ENCODE peak calls at places on chromosomes 2 and 18, in nine cellular contexts. One of them, this sample, is unnamed.
A peak's percentile ranks its signal among the peaks of the same experiment; 100 is the strongest.

GRCh38 chr18:43931439-43931838 is 654.1 kb upstream of the SYT4 start:
- DNase-seq in thoracic aorta: no peak
- DNase-seq in cardiac muscle cell: no peak
- DNase-seq in SJSA1: no peak
- DNase-seq in trophoblast cell: no peak
- DNase-seq in GM12865: no peak
- DNase-seq in psoas muscle: no peak
- DNase-seq in iPS DF 6.9: no peak
- DNase-seq in stomach: no peak
- DNase-seq in this sample: no peak

GRCh38 chr2:215870986-215871385 is 142.4 kb downstream of the MREG start:
- DNase-seq in thoracic aorta: no peak
- DNase-seq in cardiac muscle cell: no peak
- DNase-seq in SJSA1: no peak
- DNase-seq in trophoblast cell: peak; percentile 19
- DNase-seq in GM12865: peak; percentile 16
- DNase-seq in psoas muscle: no peak
- DNase-seq in iPS DF 6.9: peak; percentile 20
- DNase-seq in stomach: no peak
- DNase-seq in this sample: no peak

GRCh38 chr2:74945783-74946165 is 12.7 kb upstream of the POLE4 start:
- DNase-seq in thoracic aorta: no peak
- DNase-seq in cardiac muscle cell: no peak
- DNase-seq in SJSA1: no peak
- DNase-seq in trophoblast cell: no peak
- DNase-seq in GM12865: no peak
- DNase-seq in psoas muscle: no peak
- DNase-seq in iPS DF 6.9: no peak
- DNase-seq in stomach: no peak
- DNase-seq in this sample: no peak

GRCh38 chr2:101223814-101224231 is 28.9 kb upstream of the CNOT11 start:
- DNase-seq in thoracic aorta: no peak
- DNase-seq in cardiac muscle cell: no peak
- DNase-seq in SJSA1: no peak
- DNase-seq in trophoblast cell: no peak
- DNase-seq in GM12865: peak; percentile 94
- DNase-seq in psoas muscle: no peak
- DNase-seq in iPS DF 6.9: no peak
- DNase-seq in stomach: no peak
- DNase-seq in this sample: no peak

GRCh38 chr2:6224267-6224666 is 532.1 kb downstream of the SOX11 start:
- DNase-seq in thoracic aorta: no peak
- DNase-seq in cardiac muscle cell: no peak
- DNase-seq in SJSA1: no peak
- DNase-seq in trophoblast cell: no peak
- DNase-seq in GM12865: peak; percentile 50
- DNase-seq in psoas muscle: no peak
- DNase-seq in iPS DF 6.9: no peak
- DNase-seq in stomach: no peak
- DNase-seq in this sample: no peak

GRCh38 chr2:56184500-56184996 is 758 bp downstream of the CCDC85A start:
- DNase-seq in thoracic aorta: no peak
- DNase-seq in cardiac muscle cell: peak; percentile 58
- DNase-seq in SJSA1: no peak
- DNase-seq in trophoblast cell: peak; percentile 68
- DNase-seq in GM12865: peak; percentile 7
- DNase-seq in psoas muscle: peak; percentile 18
- DNase-seq in iPS DF 6.9: no peak
- DNase-seq in stomach: no peak
- DNase-seq in this sample: peak; percentile 36

GRCh38 chr2:240464514-240465241 is 29.2 kb downstream of the GPC1 start:
- DNase-seq in thoracic aorta: peak; percentile 1
- DNase-seq in cardiac muscle cell: no peak
- DNase-seq in SJSA1: peak; percentile 42
- DNase-seq in trophoblast cell: no peak
- DNase-seq in GM12865: no peak
- DNase-seq in psoas muscle: no peak
- DNase-seq in iPS DF 6.9: no peak
- DNase-seq in stomach: peak; percentile 21
- DNase-seq in this sample: no peak

GRCh38 chr2:106560773-106561172 is 73.6 kb downstream of the CD8B2 start:
- DNase-seq in thoracic aorta: no peak
- DNase-seq in cardiac muscle cell: no peak
- DNase-seq in SJSA1: no peak
- DNase-seq in trophoblast cell: no peak
- DNase-seq in GM12865: no peak
- DNase-seq in psoas muscle: no peak
- DNase-seq in iPS DF 6.9: no peak
- DNase-seq in stomach: no peak
- DNase-seq in this sample: no peak

GRCh38 chr2:196174424-196174823 is 3.0 kb upstream of the STK17B start:
- DNase-seq in thoracic aorta: no peak
- DNase-seq in cardiac muscle cell: no peak
- DNase-seq in SJSA1: no peak
- DNase-seq in trophoblast cell: no peak
- DNase-seq in GM12865: no peak
- DNase-seq in psoas muscle: no peak
- DNase-seq in iPS DF 6.9: no peak
- DNase-seq in stomach: no peak
- DNase-seq in this sample: no peak

GRCh38 chr18:4319738-4320677 is 135.1 kb downstream of the DLGAP1 start:
- DNase-seq in thoracic aorta: no peak
- DNase-seq in cardiac muscle cell: no peak
- DNase-seq in SJSA1: no peak
- DNase-seq in trophoblast cell: no peak
- DNase-seq in GM12865: peak; percentile 48
- DNase-seq in psoas muscle: no peak
- DNase-seq in iPS DF 6.9: no peak
- DNase-seq in stomach: no peak
- DNase-seq in this sample: no peak

GRCh38 chr2:130370490-130370889 is 14.6 kb downstream of the PTPN18 start:
- DNase-seq in thoracic aorta: no peak
- DNase-seq in cardiac muscle cell: no peak
- DNase-seq in SJSA1: no peak
- DNase-seq in trophoblast cell: no peak
- DNase-seq in GM12865: peak; percentile 79
- DNase-seq in psoas muscle: no peak
- DNase-seq in iPS DF 6.9: no peak
- DNase-seq in stomach: no peak
- DNase-seq in this sample: no peak

GRCh38 chr2:86019121-86019520 is 86.6 kb downstream of the POLR1A start:
- DNase-seq in thoracic aorta: no peak
- DNase-seq in cardiac muscle cell: no peak
- DNase-seq in SJSA1: no peak
- DNase-seq in trophoblast cell: no peak
- DNase-seq in GM12865: no peak
- DNase-seq in psoas muscle: no peak
- DNase-seq in iPS DF 6.9: no peak
- DNase-seq in stomach: no peak
- DNase-seq in this sample: no peak

GRCh38 chr18:70195014-70195614 is 10.4 kb downstream of the RTTN start:
- DNase-seq in thoracic aorta: no peak
- DNase-seq in cardiac muscle cell: peak; percentile 13
- DNase-seq in SJSA1: no peak
- DNase-seq in trophoblast cell: no peak
- DNase-seq in GM12865: peak; percentile 70
- DNase-seq in psoas muscle: no peak
- DNase-seq in iPS DF 6.9: no peak
- DNase-seq in stomach: no peak
- DNase-seq in this sample: no peak

GRCh38 chr2:215189393-215189792 is 51.0 kb upstream of the ABCA12 start:
- DNase-seq in thoracic aorta: no peak
- DNase-seq in cardiac muscle cell: no peak
- DNase-seq in SJSA1: no peak
- DNase-seq in trophoblast cell: no peak
- DNase-seq in GM12865: no peak
- DNase-seq in psoas muscle: no peak
- DNase-seq in iPS DF 6.9: no peak
- DNase-seq in stomach: no peak
- DNase-seq in this sample: no peak

GRCh38 chr18:55863876-55864275 is 275.9 kb upstream of the TCF4 start:
- DNase-seq in thoracic aorta: no peak
- DNase-seq in cardiac muscle cell: no peak
- DNase-seq in SJSA1: no peak
- DNase-seq in trophoblast cell: no peak
- DNase-seq in GM12865: no peak
- DNase-seq in psoas muscle: no peak
- DNase-seq in iPS DF 6.9: no peak
- DNase-seq in stomach: no peak
- DNase-seq in this sample: no peak

GRCh38 chr2:139142252-139142651 is 362.1 kb upstream of the NXPH2 start:
- DNase-seq in thoracic aorta: no peak
- DNase-seq in cardiac muscle cell: peak; percentile 72
- DNase-seq in SJSA1: no peak
- DNase-seq in trophoblast cell: peak; percentile 40
- DNase-seq in GM12865: peak; percentile 4
- DNase-seq in psoas muscle: no peak
- DNase-seq in iPS DF 6.9: no peak
- DNase-seq in stomach: no peak
- DNase-seq in this sample: no peak

GRCh38 chr2:11373096-11373495 is 28.7 kb upstream of the ROCK2 start:
- DNase-seq in thoracic aorta: no peak
- DNase-seq in cardiac muscle cell: no peak
- DNase-seq in SJSA1: no peak
- DNase-seq in trophoblast cell: no peak
- DNase-seq in GM12865: no peak
- DNase-seq in psoas muscle: no peak
- DNase-seq in iPS DF 6.9: no peak
- DNase-seq in stomach: no peak
- DNase-seq in this sample: no peak

GRCh38 chr2:210477496-210477895 is 937 bp upstream of the LANCL1 start:
- DNase-seq in thoracic aorta: no peak
- DNase-seq in cardiac muscle cell: peak; percentile 45
- DNase-seq in SJSA1: peak; percentile 50
- DNase-seq in trophoblast cell: no peak
- DNase-seq in GM12865: no peak
- DNase-seq in psoas muscle: no peak
- DNase-seq in iPS DF 6.9: peak; percentile 29
- DNase-seq in stomach: no peak
- DNase-seq in this sample: no peak
- H3K4me3 ChIP-seq in thoracic aorta: peak overlapping the region; percentile 98
- H3K4me3 ChIP-seq in cardiac muscle cell: peak overlapping the region; percentile 76
- H3K4me3 ChIP-seq in SJSA1: peak overlapping the region; percentile 64
- H3K4me3 ChIP-seq in trophoblast cell: no peak overlapping the region
- H3K4me3 ChIP-seq in GM12865: no peak overlapping the region
- H3K4me3 ChIP-seq in psoas muscle: peak overlapping the region; percentile 95
- H3K4me3 ChIP-seq in iPS DF 6.9: peak overlapping the region; percentile 39
- H3K4me3 ChIP-seq in stomach: peak overlapping the region; percentile 68
- H3K4me3 ChIP-seq in this sample: no peak overlapping the region

GRCh38 chr2:222311978-222312738 is 13.4 kb upstream of the PAX3 start:
- DNase-seq in thoracic aorta: no peak
- DNase-seq in cardiac muscle cell: no peak
- DNase-seq in SJSA1: no peak
- DNase-seq in trophoblast cell: no peak
- DNase-seq in GM12865: no peak
- DNase-seq in psoas muscle: no peak
- DNase-seq in iPS DF 6.9: no peak
- DNase-seq in stomach: no peak
- DNase-seq in this sample: no peak
- H3K4me3 ChIP-seq in thoracic aorta: no peak overlapping the region
- H3K4me3 ChIP-seq in cardiac muscle cell: peak overlapping the region; percentile 4
- H3K4me3 ChIP-seq in SJSA1: no peak overlapping the region
- H3K4me3 ChIP-seq in trophoblast cell: no peak overlapping the region
- H3K4me3 ChIP-seq in GM12865: no peak overlapping the region
- H3K4me3 ChIP-seq in psoas muscle: peak overlapping the region; percentile 54
- H3K4me3 ChIP-seq in iPS DF 6.9: no peak overlapping the region
- H3K4me3 ChIP-seq in stomach: no peak overlapping the region
- H3K4me3 ChIP-seq in this sample: no peak overlapping the region

GRCh38 chr18:37741012-37741586 is 175.5 kb upstream of the CELF4 start:
- DNase-seq in thoracic aorta: no peak
- DNase-seq in cardiac muscle cell: no peak
- DNase-seq in SJSA1: no peak
- DNase-seq in trophoblast cell: no peak
- DNase-seq in GM12865: peak; percentile 16
- DNase-seq in psoas muscle: no peak
- DNase-seq in iPS DF 6.9: no peak
- DNase-seq in stomach: no peak
- DNase-seq in this sample: no peak
- H3K4me3 ChIP-seq in thoracic aorta: no peak overlapping the region
- H3K4me3 ChIP-seq in cardiac muscle cell: no peak overlapping the region
- H3K4me3 ChIP-seq in SJSA1: no peak overlapping the region
- H3K4me3 ChIP-seq in trophoblast cell: no peak overlapping the region
- H3K4me3 ChIP-seq in GM12865: peak overlapping the region; percentile 32
- H3K4me3 ChIP-seq in psoas muscle: no peak overlapping the region
- H3K4me3 ChIP-seq in iPS DF 6.9: no peak overlapping the region
- H3K4me3 ChIP-seq in stomach: no peak overlapping the region
- H3K4me3 ChIP-seq in this sample: no peak overlapping the region

GRCh38 chr2:184644685-184645084 is 46.4 kb downstream of the ZNF804A start:
- DNase-seq in thoracic aorta: no peak
- DNase-seq in cardiac muscle cell: no peak
- DNase-seq in SJSA1: no peak
- DNase-seq in trophoblast cell: no peak
- DNase-seq in GM12865: no peak
- DNase-seq in psoas muscle: no peak
- DNase-seq in iPS DF 6.9: no peak
- DNase-seq in stomach: no peak
- DNase-seq in this sample: no peak

GRCh38 chr2:184646593-184646992 is 48.3 kb downstream of the ZNF804A start:
- DNase-seq in thoracic aorta: no peak
- DNase-seq in cardiac muscle cell: no peak
- DNase-seq in SJSA1: no peak
- DNase-seq in trophoblast cell: no peak
- DNase-seq in GM12865: no peak
- DNase-seq in psoas muscle: no peak
- DNase-seq in iPS DF 6.9: no peak
- DNase-seq in stomach: no peak
- DNase-seq in this sample: no peak

GRCh38 chr2:184646177-184646576 is 47.8 kb downstream of the ZNF804A start:
- DNase-seq in thoracic aorta: no peak
- DNase-seq in cardiac muscle cell: no peak
- DNase-seq in SJSA1: no peak
- DNase-seq in trophoblast cell: peak; percentile 2
- DNase-seq in GM12865: peak; percentile 4
- DNase-seq in psoas muscle: no peak
- DNase-seq in iPS DF 6.9: no peak
- DNase-seq in stomach: no peak
- DNase-seq in this sample: no peak
- H3K4me3 ChIP-seq in thoracic aorta: no peak overlapping the region
- H3K4me3 ChIP-seq in cardiac muscle cell: no peak overlapping the region
- H3K4me3 ChIP-seq in SJSA1: no peak overlapping the region
- H3K4me3 ChIP-seq in trophoblast cell: no peak overlapping the region
- H3K4me3 ChIP-seq in GM12865: no peak overlapping the region
- H3K4me3 ChIP-seq in psoas muscle: no peak overlapping the region
- H3K4me3 ChIP-seq in iPS DF 6.9: no peak overlapping the region
- H3K4me3 ChIP-seq in stomach: no peak overlapping the region
- H3K4me3 ChIP-seq in this sample: no peak overlapping the region

This sample was measured in lung.